ENCODE peak calls at places on chromosomes 7 and 10, in ten cellular contexts. W, J, T, M, B, N, D, Y, C and O are unnamed samples.
A peak's percentile ranks its signal among the peaks of the same experiment; 100 is the strongest.

GRCh38 chr7:47352394-47352968 is 229.4 kb downstream of the TNS3 start:
- DNase-seq in W (peak; percentile 6), J (no peak), T (peak; percentile 14), M (peak; percentile 35), B (no peak), N (no peak), D (no peak), Y (no peak), C (no peak), O (no peak)

GRCh38 chr10:125768217-125768616 is 7.4 kb downstream of the MMP21 start:
- DNase-seq in W (no peak), J (no peak), T (no peak), M (no peak), B (peak; percentile 20), N (no peak), D (no peak), Y (no peak), C (no peak), O (no peak)

GRCh38 chr10:52956451-52956850 is 183.9 kb upstream of the MBL2 start:
- DNase-seq in W (no peak), J (no peak), T (no peak), M (no peak), B (no peak), N (no peak), D (no peak), Y (no peak), C (no peak), O (no peak)

GRCh38 chr7:157278167-157278790 is 58.5 kb upstream of the DNAJB6 start:
- DNase-seq in W (no peak), J (no peak), T (no peak), M (no peak), B (no peak), N (no peak), D (no peak), Y (no peak), C (no peak), O (no peak)

GRCh38 chr7:81158189-81158588 is 239.3 kb upstream of the SEMA3C start:
- DNase-seq in W (no peak), J (no peak), T (no peak), M (no peak), B (no peak), N (no peak), D (no peak), Y (no peak), C (no peak), O (no peak)

GRCh38 chr10:123570898-123571515 is 95.1 kb upstream of the GPR26 start:
- DNase-seq in W (no peak), J (no peak), T (no peak), M (no peak), B (no peak), N (no peak), D (no peak), Y (no peak), C (peak; percentile 24), O (no peak)

GRCh38 chr10:23325132-23325531 is 19.5 kb downstream of the C10orf67 start:
- DNase-seq in W (no peak), J (no peak), T (no peak), M (no peak), B (no peak), N (no peak), D (no peak), Y (no peak), C (no peak), O (no peak)

GRCh38 chr10:117429644-117430043 is 54.4 kb upstream of the PDZD8 start:
- DNase-seq in W (no peak), J (no peak), T (no peak), M (no peak), B (no peak), N (no peak), D (no peak), Y (no peak), C (no peak), O (no peak)

GRCh38 chr10:68876919-68877250 is 24.2 kb upstream of the DDX50 start:
- DNase-seq in W (no peak), J (no peak), T (no peak), M (no peak), B (no peak), N (no peak), D (no peak), Y (no peak), C (no peak), O (no peak)

GRCh38 chr10:22986771-22987542 is 59.1 kb downstream of the ARMC3 start:
- DNase-seq in W (no peak), J (no peak), T (no peak), M (no peak), B (no peak), N (no peak), D (no peak), Y (peak; percentile 21), C (no peak), O (no peak)

GRCh38 chr7:81301815-81302214 is 383.0 kb upstream of the SEMA3C start:
- DNase-seq in W (peak; percentile 63), J (no peak), T (no peak), M (peak; percentile 47), B (no peak), N (no peak), D (no peak), Y (no peak), C (no peak), O (no peak)

GRCh38 chr10:31708513-31708912 is 220.1 kb downstream of the ARHGAP12 start:
- DNase-seq in W (no peak), J (no peak), T (no peak), M (no peak), B (no peak), N (no peak), D (no peak), Y (no peak), C (no peak), O (no peak)

GRCh38 chr10:88582806-88583583 is at the start of gene RNLS:
- DNase-seq in W (peak; percentile 78), J (peak; percentile 48), T (peak; percentile 77), M (peak; percentile 85), B (peak; percentile 21), N (peak; percentile 33), D (peak; percentile 72), Y (no peak), C (peak; percentile 87), O (peak; percentile 34)
- TF ChIP-seq POLR2A in W (peak; percentile 72), J (peak; percentile 80), T (peak; percentile 51), M (peak; percentile 49), B (peak; percentile 62), N (peak; percentile 54), D (peak; percentile 52), Y (no peak), C (peak; percentile 23), O (peak; percentile 81)

DNA sequence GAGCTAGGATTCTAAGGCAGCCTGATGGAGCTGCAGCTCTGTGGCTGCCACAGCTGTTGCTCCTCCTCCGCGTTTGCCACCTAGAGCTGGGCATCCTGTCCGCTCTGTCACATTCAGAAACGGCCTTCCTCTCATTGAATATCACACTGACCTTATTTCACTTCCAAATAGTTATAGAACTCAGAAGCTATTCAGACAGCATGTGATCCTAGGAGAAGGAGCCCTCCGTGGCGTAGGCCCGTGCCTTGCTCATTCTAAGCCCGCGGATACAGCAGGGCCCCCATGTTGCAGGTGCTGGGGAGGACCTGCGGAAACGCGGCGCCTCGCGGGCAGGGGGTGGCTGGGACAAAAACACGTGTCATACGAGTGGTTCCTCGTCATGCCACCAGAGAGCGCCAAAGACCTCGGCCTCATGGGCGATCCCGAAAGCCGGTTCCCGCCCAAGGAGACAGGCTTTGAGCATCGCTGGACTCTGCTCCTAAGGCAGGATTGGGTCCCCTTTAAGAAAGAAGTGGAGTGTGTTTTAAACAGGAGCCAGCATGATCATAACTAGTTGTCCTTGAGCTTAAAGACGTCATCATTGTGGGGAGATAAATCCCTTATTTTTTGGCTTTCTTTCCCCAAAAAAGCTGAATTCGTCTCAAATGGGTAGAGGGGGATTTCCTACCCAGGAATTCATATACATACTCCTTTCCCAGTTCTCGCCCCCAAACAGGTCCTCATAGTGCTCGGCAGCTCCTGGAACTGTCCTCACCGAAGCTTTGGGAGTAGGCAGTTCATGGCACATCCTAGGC is 17.9 kb upstream of the FIGNL1 start:
- DNase-seq in W (peak; percentile 83), J (peak; percentile 66), T (peak; percentile 86), M (peak; percentile 92), B (peak; percentile 60), N (peak; percentile 36), D (peak; percentile 94), Y (peak; percentile 52), C (peak; percentile 93), O (peak; percentile 51)
- TF ChIP-seq POLR2A in W (no peak), J (no peak), T (no peak), M (no peak), B (no peak), N (no peak), D (no peak), Y (no peak), C (no peak), O (no peak)

DNA sequence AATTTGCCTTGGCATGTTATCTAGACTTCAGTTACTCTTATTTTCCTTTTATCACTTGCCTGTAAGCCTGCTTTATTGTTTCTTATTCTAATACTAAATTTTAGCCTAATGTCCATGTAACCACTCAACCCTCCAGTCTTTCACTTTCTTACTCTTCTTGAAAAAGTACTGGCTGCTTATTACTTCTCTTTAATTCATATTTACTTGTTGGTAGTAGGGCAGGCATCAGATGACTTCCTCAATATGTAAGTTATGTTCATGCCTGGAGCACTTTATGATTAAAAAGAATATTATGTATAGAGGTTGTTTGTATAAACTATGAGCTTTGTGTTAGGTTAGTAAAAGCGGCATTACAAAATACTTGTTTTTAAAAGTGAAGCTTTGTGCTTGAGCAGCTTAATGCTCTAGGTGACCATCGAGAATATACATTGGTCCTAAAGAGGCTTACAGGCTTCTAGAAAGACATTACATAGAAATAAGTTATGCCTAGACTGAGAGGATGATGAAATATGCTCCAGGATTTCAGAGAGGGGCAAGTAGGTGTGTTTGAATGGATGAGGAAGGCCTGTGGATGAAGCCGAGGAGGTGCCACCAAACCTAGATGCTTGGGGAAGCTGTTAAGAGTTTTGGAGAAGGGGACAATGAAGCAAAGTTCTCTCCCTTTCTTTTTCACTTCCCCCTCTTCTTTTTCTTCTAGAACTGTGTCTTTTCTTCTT is 207.1 kb upstream of the HDAC9 start:
- DNase-seq in W (no peak), J (no peak), T (no peak), M (no peak), B (no peak), N (no peak), D (no peak), Y (no peak), C (no peak), O (no peak)
- TF ChIP-seq POLR2A in W (no peak), J (no peak), T (no peak), M (no peak), B (no peak), N (no peak), D (no peak), Y (no peak), C (no peak), O (no peak)

DNA sequence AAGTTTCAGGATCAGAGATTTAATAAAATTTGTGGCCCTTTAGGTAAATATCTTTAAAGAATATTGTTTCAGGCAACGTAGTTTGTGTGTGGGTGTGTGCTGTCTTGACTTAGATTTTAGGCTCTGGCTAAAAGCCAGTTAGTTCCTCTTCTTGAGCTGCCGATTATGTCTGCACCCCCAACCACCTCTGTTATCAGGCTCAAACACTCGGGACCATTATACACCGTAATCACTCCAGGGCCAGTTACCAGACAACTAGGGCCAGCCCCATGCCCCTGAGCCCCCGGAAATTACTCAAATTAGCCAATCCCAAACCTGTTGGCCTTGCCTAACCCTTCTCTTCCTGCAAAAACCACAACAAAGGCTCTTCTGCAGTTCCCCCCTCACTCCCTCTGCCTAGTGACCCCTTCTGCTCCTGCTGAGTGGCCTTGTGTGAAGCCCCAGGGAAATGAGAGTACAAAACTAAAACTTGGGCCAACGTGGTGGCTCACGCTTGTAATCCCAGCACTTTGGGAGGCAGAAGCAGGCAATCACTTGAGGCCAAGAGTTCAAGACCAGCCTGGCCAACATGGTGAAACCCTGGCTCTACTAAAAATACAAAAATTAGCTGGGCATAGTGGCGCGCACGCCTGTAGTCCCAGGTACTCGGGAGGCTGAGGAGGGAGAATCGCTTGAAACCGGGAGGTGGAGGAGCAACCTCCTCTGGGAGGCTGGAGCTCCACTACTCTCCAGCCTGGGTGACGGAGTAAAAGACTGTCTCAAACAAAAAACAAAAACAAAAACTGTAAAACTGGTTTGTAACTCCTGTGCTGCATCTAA is 9.2 kb upstream of the HNRNPF start:
- DNase-seq in W (no peak), J (peak; percentile 47), T (no peak), M (peak; percentile 77), B (no peak), N (no peak), D (no peak), Y (no peak), C (no peak), O (peak; percentile 44)
- TF ChIP-seq POLR2A in W (no peak), J (no peak), T (no peak), M (no peak), B (no peak), N (no peak), D (no peak), Y (no peak), C (no peak), O (no peak)